ENCODE peak calls at places on chromosomes 11 and 22, in eight cellular contexts. One of them, this sample, is unnamed. For H3K4me1 and H3K36me3, the result is how much of the 10 kb centered on the place peaks cover.

GRCh38 chr11:35390737-35391682 is 28.3 kb downstream of the SLC1A2 start:
- DNase-seq in Peyer's patch: peak
- DNase-seq in Karpas-422: peak
- DNase-seq in CD4-positive, alpha-beta memory T cell: no peak
- DNase-seq in upper lobe of right lung: no peak
- DNase-seq in thyroid gland: no peak
- DNase-seq in body of pancreas: peak
- DNase-seq in sigmoid colon: no peak
- DNase-seq in this sample: peak

GRCh38 chr11:86591631-86592030 is 80.8 kb downstream of the ME3 start:
- DNase-seq in Peyer's patch: no peak
- DNase-seq in Karpas-422: no peak
- DNase-seq in CD4-positive, alpha-beta memory T cell: no peak
- DNase-seq in upper lobe of right lung: no peak
- DNase-seq in thyroid gland: no peak
- DNase-seq in body of pancreas: no peak
- DNase-seq in sigmoid colon: no peak
- DNase-seq in this sample: no peak

GRCh38 chr22:50671641-50672040 is 982 bp upstream of the SHANK3 start:
- DNase-seq in Peyer's patch: peak
- DNase-seq in Karpas-422: no peak
- DNase-seq in CD4-positive, alpha-beta memory T cell: no peak
- DNase-seq in upper lobe of right lung: no peak
- DNase-seq in thyroid gland: no peak
- DNase-seq in body of pancreas: no peak
- DNase-seq in sigmoid colon: no peak
- DNase-seq in this sample: no peak

GRCh38 chr11:2747236-2748015 is 47.6 kb upstream of the KCNQ1OT1 start:
- DNase-seq in Peyer's patch: no peak
- DNase-seq in Karpas-422: no peak
- DNase-seq in CD4-positive, alpha-beta memory T cell: no peak
- DNase-seq in upper lobe of right lung: peak
- DNase-seq in thyroid gland: peak
- DNase-seq in body of pancreas: peak
- DNase-seq in sigmoid colon: peak
- DNase-seq in this sample: no peak

GRCh38 chr11:128963744-128964340 is 21.2 kb upstream of the TP53AIP1 start:
- DNase-seq in Peyer's patch: no peak
- DNase-seq in Karpas-422: no peak
- DNase-seq in CD4-positive, alpha-beta memory T cell: no peak
- DNase-seq in upper lobe of right lung: no peak
- DNase-seq in thyroid gland: no peak
- DNase-seq in body of pancreas: no peak
- DNase-seq in sigmoid colon: no peak
- DNase-seq in this sample: no peak

GRCh38 chr22:46073683-46074504 is 76.4 kb upstream of the PPARA start:
- DNase-seq in Peyer's patch: peak
- DNase-seq in Karpas-422: no peak
- DNase-seq in CD4-positive, alpha-beta memory T cell: no peak
- DNase-seq in upper lobe of right lung: peak
- DNase-seq in thyroid gland: peak
- DNase-seq in body of pancreas: peak
- DNase-seq in sigmoid colon: peak
- DNase-seq in this sample: no peak

GRCh38 chr11:77611921-77612320 is 22.2 kb downstream of the AQP11 start:
- DNase-seq in Peyer's patch: no peak
- DNase-seq in Karpas-422: no peak
- DNase-seq in CD4-positive, alpha-beta memory T cell: no peak
- DNase-seq in upper lobe of right lung: no peak
- DNase-seq in thyroid gland: no peak
- DNase-seq in body of pancreas: no peak
- DNase-seq in sigmoid colon: no peak
- DNase-seq in this sample: no peak

GRCh38 chr11:68343761-68344256 is 31.4 kb downstream of the LRP5 start:
- DNase-seq in Peyer's patch: peak
- DNase-seq in Karpas-422: no peak
- DNase-seq in CD4-positive, alpha-beta memory T cell: no peak
- DNase-seq in upper lobe of right lung: no peak
- DNase-seq in thyroid gland: peak
- DNase-seq in body of pancreas: peak
- DNase-seq in sigmoid colon: no peak
- DNase-seq in this sample: no peak

GRCh38 chr11:78327945-78328344 is 89.7 kb downstream of the GAB2 start:
- DNase-seq in Peyer's patch: no peak
- DNase-seq in Karpas-422: no peak
- DNase-seq in CD4-positive, alpha-beta memory T cell: no peak
- DNase-seq in upper lobe of right lung: no peak
- DNase-seq in thyroid gland: no peak
- DNase-seq in body of pancreas: no peak
- DNase-seq in sigmoid colon: no peak
- DNase-seq in this sample: no peak

GRCh38 chr11:116859175-116859574 is 21.8 kb upstream of the APOA1 start:
- DNase-seq in Peyer's patch: no peak
- DNase-seq in Karpas-422: no peak
- DNase-seq in CD4-positive, alpha-beta memory T cell: no peak
- DNase-seq in upper lobe of right lung: no peak
- DNase-seq in thyroid gland: no peak
- DNase-seq in body of pancreas: no peak
- DNase-seq in sigmoid colon: no peak
- DNase-seq in this sample: no peak

GRCh38 chr22:20889904-20890303 is 27.3 kb upstream of the CRKL start:
- DNase-seq in Peyer's patch: no peak
- DNase-seq in Karpas-422: no peak
- DNase-seq in CD4-positive, alpha-beta memory T cell: no peak
- DNase-seq in upper lobe of right lung: no peak
- DNase-seq in thyroid gland: no peak
- DNase-seq in body of pancreas: no peak
- DNase-seq in sigmoid colon: no peak
- DNase-seq in this sample: no peak

GRCh38 chr11:2914475-2915195 is 14.6 kb downstream of the PHLDA2 start:
- DNase-seq in Peyer's patch: no peak
- DNase-seq in Karpas-422: peak
- DNase-seq in CD4-positive, alpha-beta memory T cell: no peak
- DNase-seq in upper lobe of right lung: peak
- DNase-seq in thyroid gland: peak
- DNase-seq in body of pancreas: no peak
- DNase-seq in sigmoid colon: no peak
- DNase-seq in this sample: no peak

GRCh38 chr22:38428714-38429113 is 26.3 kb downstream of the KCNJ4 start:
- DNase-seq in Peyer's patch: no peak
- DNase-seq in Karpas-422: no peak
- DNase-seq in CD4-positive, alpha-beta memory T cell: no peak
- DNase-seq in upper lobe of right lung: no peak
- DNase-seq in thyroid gland: no peak
- DNase-seq in body of pancreas: no peak
- DNase-seq in sigmoid colon: no peak
- DNase-seq in this sample: no peak

GRCh38 chr22:45923812-45924211 is 53.1 kb downstream of the WNT7B start:
- DNase-seq in Peyer's patch: no peak
- DNase-seq in Karpas-422: no peak
- DNase-seq in CD4-positive, alpha-beta memory T cell: no peak
- DNase-seq in upper lobe of right lung: peak
- DNase-seq in thyroid gland: peak
- DNase-seq in body of pancreas: peak
- DNase-seq in sigmoid colon: no peak
- DNase-seq in this sample: no peak

GRCh38 chr22:17922925-17923898 is 101.1 kb downstream of the MICAL3 start:
- DNase-seq in Peyer's patch: peak
- DNase-seq in Karpas-422: no peak
- DNase-seq in CD4-positive, alpha-beta memory T cell: no peak
- DNase-seq in upper lobe of right lung: no peak
- DNase-seq in thyroid gland: peak
- DNase-seq in body of pancreas: peak
- DNase-seq in sigmoid colon: no peak
- DNase-seq in this sample: no peak

GRCh38 chr22:17924076-17924475 is 100.3 kb downstream of the MICAL3 start:
- DNase-seq in Peyer's patch: peak
- DNase-seq in Karpas-422: no peak
- DNase-seq in CD4-positive, alpha-beta memory T cell: no peak
- DNase-seq in upper lobe of right lung: no peak
- DNase-seq in thyroid gland: peak
- DNase-seq in body of pancreas: no peak
- DNase-seq in sigmoid colon: no peak
- DNase-seq in this sample: no peak

GRCh38 chr22:17926516-17926915 is 97.8 kb downstream of the MICAL3 start:
- DNase-seq in Peyer's patch: peak
- DNase-seq in Karpas-422: no peak
- DNase-seq in CD4-positive, alpha-beta memory T cell: no peak
- DNase-seq in upper lobe of right lung: no peak
- DNase-seq in thyroid gland: no peak
- DNase-seq in body of pancreas: no peak
- DNase-seq in sigmoid colon: no peak
- DNase-seq in this sample: no peak

GRCh38 chr22:17927062-17927461 is 97.3 kb downstream of the MICAL3 start:
- DNase-seq in Peyer's patch: peak
- DNase-seq in Karpas-422: no peak
- DNase-seq in CD4-positive, alpha-beta memory T cell: no peak
- DNase-seq in upper lobe of right lung: no peak
- DNase-seq in thyroid gland: no peak
- DNase-seq in body of pancreas: no peak
- DNase-seq in sigmoid colon: no peak
- DNase-seq in this sample: no peak

GRCh38 chr22:17924735-17925727 is 99.3 kb downstream of the MICAL3 start:
- DNase-seq in Peyer's patch: peak
- DNase-seq in Karpas-422: no peak
- DNase-seq in CD4-positive, alpha-beta memory T cell: no peak
- DNase-seq in upper lobe of right lung: no peak
- DNase-seq in thyroid gland: peak
- DNase-seq in body of pancreas: no peak
- DNase-seq in sigmoid colon: no peak
- DNase-seq in this sample: no peak
- H3K4me3 ChIP-seq in Peyer's patch: no peak
- H3K4me3 ChIP-seq in Karpas-422: no peak
- H3K4me3 ChIP-seq in CD4-positive, alpha-beta memory T cell: no peak
- H3K4me3 ChIP-seq in upper lobe of right lung: no peak
- H3K4me3 ChIP-seq in thyroid gland: no peak
- H3K4me3 ChIP-seq in body of pancreas: no peak
- H3K4me3 ChIP-seq in sigmoid colon: no peak
- H3K4me3 ChIP-seq in this sample: no peak

DNA sequence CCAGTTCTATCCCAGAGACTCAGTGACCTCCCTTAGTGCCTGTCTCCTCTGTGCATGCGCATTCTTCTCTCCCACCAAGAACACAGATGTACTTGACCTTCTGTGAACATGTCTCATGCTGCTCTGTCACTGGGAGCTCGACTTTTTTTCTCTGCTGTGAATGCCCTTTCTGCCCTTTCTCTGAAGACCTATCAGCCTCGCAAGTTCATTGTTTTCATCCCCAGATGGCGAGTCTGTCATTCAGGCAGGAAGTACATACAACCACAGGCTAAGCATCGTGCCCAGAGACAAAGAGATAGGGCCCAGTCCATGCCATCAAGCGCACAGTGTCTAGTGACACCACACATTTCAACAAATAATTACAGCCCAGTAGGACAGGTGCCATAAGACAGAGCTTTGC is 50.4 kb upstream of the RAB1B start:
- DNase-seq in Peyer's patch: peak
- DNase-seq in Karpas-422: no peak
- DNase-seq in CD4-positive, alpha-beta memory T cell: no peak
- DNase-seq in upper lobe of right lung: peak
- DNase-seq in thyroid gland: no peak
- DNase-seq in body of pancreas: no peak
- DNase-seq in sigmoid colon: peak
- DNase-seq in this sample: peak
- H3K4me1 ChIP-seq in Peyer's patch: under half
- H3K4me1 ChIP-seq in Karpas-422: under half
- H3K4me1 ChIP-seq in CD4-positive, alpha-beta memory T cell: under half
- H3K4me1 ChIP-seq in upper lobe of right lung: under half
- H3K4me1 ChIP-seq in thyroid gland: under half
- H3K4me1 ChIP-seq in body of pancreas: under half
- H3K4me1 ChIP-seq in sigmoid colon: under half
- H3K4me1 ChIP-seq in this sample: under half

GRCh38 chr11:6599884-6600390 is 3.5 kb downstream of the RRP8 start:
- DNase-seq in Peyer's patch: no peak
- DNase-seq in Karpas-422: no peak
- DNase-seq in CD4-positive, alpha-beta memory T cell: no peak
- DNase-seq in upper lobe of right lung: peak
- DNase-seq in thyroid gland: no peak
- DNase-seq in body of pancreas: no peak
- DNase-seq in sigmoid colon: peak
- DNase-seq in this sample: no peak
- H3K36me3 ChIP-seq in Peyer's patch: half or more
- H3K36me3 ChIP-seq in Karpas-422: under half
- H3K36me3 ChIP-seq in CD4-positive, alpha-beta memory T cell: under half
- H3K36me3 ChIP-seq in upper lobe of right lung: half or more
- H3K36me3 ChIP-seq in thyroid gland: under half
- H3K36me3 ChIP-seq in body of pancreas: under half
- H3K36me3 ChIP-seq in sigmoid colon: under half
- H3K36me3 ChIP-seq in this sample: half or more

DNA sequence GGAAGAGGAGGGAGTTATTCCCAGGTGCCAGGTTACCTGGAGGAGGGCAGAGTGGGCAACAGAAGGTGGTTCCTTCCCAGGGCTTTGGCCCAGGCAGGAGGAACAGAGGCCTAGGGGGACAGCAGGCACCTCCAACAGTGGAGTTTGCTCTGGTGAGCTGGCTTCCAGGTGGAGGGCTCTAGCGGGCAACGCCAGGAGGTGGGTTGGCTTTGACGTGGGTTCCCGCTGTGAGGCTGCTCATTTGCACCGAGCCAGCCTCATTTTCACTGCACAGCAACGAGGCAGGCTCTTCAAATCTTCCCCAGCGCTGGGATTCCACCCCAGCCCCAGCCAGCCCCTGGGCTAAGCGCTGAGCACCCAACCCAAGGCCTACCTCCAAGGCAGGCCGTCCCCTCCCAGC is 8.1 kb downstream of the IGSF9B start:
- DNase-seq in Peyer's patch: no peak
- DNase-seq in Karpas-422: no peak
- DNase-seq in CD4-positive, alpha-beta memory T cell: no peak
- DNase-seq in upper lobe of right lung: no peak
- DNase-seq in thyroid gland: no peak
- DNase-seq in body of pancreas: no peak
- DNase-seq in sigmoid colon: no peak
- DNase-seq in this sample: no peak
- H3K4me3 ChIP-seq in Peyer's patch: no peak
- H3K4me3 ChIP-seq in Karpas-422: no peak
- H3K4me3 ChIP-seq in CD4-positive, alpha-beta memory T cell: no peak
- H3K4me3 ChIP-seq in upper lobe of right lung: no peak
- H3K4me3 ChIP-seq in thyroid gland: no peak
- H3K4me3 ChIP-seq in body of pancreas: no peak
- H3K4me3 ChIP-seq in sigmoid colon: no peak
- H3K4me3 ChIP-seq in this sample: no peak

DNA sequence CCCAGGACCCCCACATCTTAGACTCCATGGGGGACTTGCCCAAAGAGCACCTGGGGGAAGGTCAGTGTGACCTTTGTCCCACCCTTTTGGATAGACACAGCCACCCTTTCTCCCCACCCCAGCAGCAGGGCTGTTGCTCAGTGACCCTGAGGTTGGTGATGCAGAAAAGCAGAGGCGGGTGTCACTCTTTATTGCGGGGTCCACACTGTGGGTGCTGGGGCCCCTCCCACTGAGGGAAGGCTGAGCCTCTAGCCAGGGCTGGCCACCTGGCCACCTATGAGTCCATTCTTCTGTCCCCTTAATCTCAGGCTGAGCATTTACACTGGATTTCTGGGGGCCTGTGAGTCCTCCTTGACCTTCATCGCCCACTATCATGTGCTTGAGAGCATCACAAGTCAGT is 7.4 kb downstream of the LRRC75B start:
- DNase-seq in Peyer's patch: no peak
- DNase-seq in Karpas-422: no peak
- DNase-seq in CD4-positive, alpha-beta memory T cell: no peak
- DNase-seq in upper lobe of right lung: no peak
- DNase-seq in thyroid gland: no peak
- DNase-seq in body of pancreas: no peak
- DNase-seq in sigmoid colon: no peak
- DNase-seq in this sample: no peak
- H3K4me1 ChIP-seq in Peyer's patch: under half
- H3K4me1 ChIP-seq in Karpas-422: under half
- H3K4me1 ChIP-seq in CD4-positive, alpha-beta memory T cell: under half
- H3K4me1 ChIP-seq in upper lobe of right lung: under half
- H3K4me1 ChIP-seq in thyroid gland: under half
- H3K4me1 ChIP-seq in body of pancreas: half or more
- H3K4me1 ChIP-seq in sigmoid colon: under half
- H3K4me1 ChIP-seq in this sample: under half

GRCh38 chr11:36426226-36426848 is 83.7 kb downstream of the TRAF6 start:
- DNase-seq in Peyer's patch: no peak
- DNase-seq in Karpas-422: no peak
- DNase-seq in CD4-positive, alpha-beta memory T cell: no peak
- DNase-seq in upper lobe of right lung: no peak
- DNase-seq in thyroid gland: no peak
- DNase-seq in body of pancreas: no peak
- DNase-seq in sigmoid colon: no peak
- DNase-seq in this sample: no peak
- H3K36me3 ChIP-seq in Peyer's patch: under half
- H3K36me3 ChIP-seq in Karpas-422: under half
- H3K36me3 ChIP-seq in CD4-positive, alpha-beta memory T cell: under half
- H3K36me3 ChIP-seq in upper lobe of right lung: under half
- H3K36me3 ChIP-seq in thyroid gland: under half
- H3K36me3 ChIP-seq in body of pancreas: under half
- H3K36me3 ChIP-seq in sigmoid colon: under half
- H3K36me3 ChIP-seq in this sample: under half

This sample was measured in HAP-1.